ENCODE peak calls at places on chromosomes 13 and 19, in four cellular contexts. I is A549, V is K562, U is H1. X is an unnamed sample.
A peak's percentile ranks its signal among the peaks of the same experiment; 100 is the strongest.

GRCh38 chr19:8441725-8442544 is 2.8 kb upstream of the HNRNPM start:
- DNase-seq in I (no peak), V (no peak), U (peak; percentile 62), X (no peak)

GRCh38 chr13:93775507-93776108 is 549.0 kb downstream of the GPC6 start:
- DNase-seq in U (no peak), V (no peak), I (no peak), X (peak; percentile 39)

GRCh38 chr13:23440821-23441608 is 7.5 kb upstream of the SACS start:
- DNase-seq in V (no peak), U (no peak), I (peak; percentile 20), X (no peak)

GRCh38 chr19:334296-335071 is 10.1 kb downstream of the MIER2 start:
- DNase-seq in V (no peak), U (no peak), I (no peak), X (no peak)

GRCh38 chr19:48244289-48244688 is 11.4 kb downstream of the CARD8 start:
- DNase-seq in U (no peak), I (no peak), V (no peak), X (no peak)

GRCh38 chr13:76711515-76712182 is 174.6 kb downstream of the KCTD12 start:
- DNase-seq in U (no peak), V (no peak), I (peak; percentile 10), X (no peak)

GRCh38 chr19:38434549-38435051 is 1.1 kb downstream of the RYR1 start:
- DNase-seq in V (peak; percentile 71), I (no peak), U (peak; percentile 89), X (no peak)

GRCh38 chr13:28717170-28717569 is 1.6 kb downstream of the SLC46A3 start:
- DNase-seq in I (no peak), V (no peak), U (no peak), X (no peak)

GRCh38 chr19:2166741-2167738 is 3.3 kb downstream of the DOT1L start:
- DNase-seq in V (no peak), I (peak; percentile 59), U (no peak), X (peak; percentile 79)

GRCh38 chr19:3403489-3404323 is 37.3 kb downstream of the NFIC start:
- DNase-seq in U (no peak), V (no peak), I (no peak), X (peak; percentile 48)

GRCh38 chr19:52138614-52139290 is 986 bp downstream of the ZNF616 start:
- DNase-seq in I (no peak), V (peak; percentile 44), U (peak; percentile 75), X (peak; percentile 34)

GRCh38 chr13:99086149-99086868 is 108.4 kb upstream of the DOCK9 start:
- DNase-seq in I (peak; percentile 43), V (peak; percentile 80), U (peak; percentile 74), X (no peak)

GRCh38 chr13:114017028-114017630 is 43.3 kb upstream of the C13orf46 start:
- DNase-seq in I (no peak), V (no peak), U (peak; percentile 68), X (no peak)
- TF ChIP-seq PHF8 in I (no peak), V (no peak), U (no peak), X (no peak)

DNA sequence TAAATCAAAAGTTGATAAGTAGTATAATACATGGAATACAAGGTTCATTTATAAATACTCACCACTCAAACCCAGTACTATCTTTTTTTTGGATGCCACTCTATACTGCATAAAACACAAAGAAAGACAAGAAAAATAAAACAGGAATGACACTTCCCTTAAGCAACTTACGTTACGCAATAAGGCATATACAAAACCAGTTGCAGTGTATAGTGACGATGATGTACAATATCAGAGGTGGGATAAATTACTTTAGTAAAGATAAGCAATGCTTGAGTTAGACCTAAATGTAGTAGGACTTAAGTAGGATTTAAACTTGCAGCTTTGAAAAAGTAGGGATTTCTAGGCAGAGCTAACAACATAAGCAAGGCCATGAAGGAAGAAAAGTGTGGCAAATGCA is 374.9 kb downstream of the SPRY2 start:
- DNase-seq in U (no peak), V (no peak), I (no peak), X (no peak)
- TF ChIP-seq USF2 in U (no peak), V (no peak), I (no peak), X (no peak)

GRCh38 chr19:12939292-12939606 is 840 bp downstream of the CALR start:
- DNase-seq in V (no peak), U (no peak), I (no peak), X (no peak)
- TF ChIP-seq PHF8 in V (no peak), U (no peak), I (no peak), X (no peak)

DNA sequence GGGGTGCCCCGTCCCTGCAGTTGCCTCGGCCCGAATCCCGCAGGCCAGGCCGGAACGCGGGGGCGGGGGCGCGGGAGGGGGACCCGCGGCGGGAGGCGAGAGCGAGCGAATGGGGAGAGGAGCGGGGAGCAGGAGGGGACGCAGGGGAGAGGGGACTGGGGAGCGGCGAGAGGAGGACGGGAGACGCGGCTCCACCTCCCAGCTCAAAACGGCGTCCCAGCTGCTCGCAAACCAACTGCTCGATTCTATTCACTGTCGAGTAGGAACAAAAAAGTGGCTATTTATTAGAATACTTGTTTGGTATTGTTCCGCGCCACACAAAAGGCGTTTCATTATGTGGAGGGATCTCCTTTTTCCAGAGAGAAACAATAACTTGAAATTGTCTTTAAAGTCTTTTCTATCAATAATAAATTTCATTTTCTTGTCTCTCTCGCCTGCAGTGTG is 10.6 kb upstream of the SOX1 start:
- DNase-seq in U (peak; percentile 79), I (no peak), V (no peak), X (no peak)
- TF ChIP-seq USF2 in U (no peak), I (no peak), V (no peak), X (no peak)

DNA sequence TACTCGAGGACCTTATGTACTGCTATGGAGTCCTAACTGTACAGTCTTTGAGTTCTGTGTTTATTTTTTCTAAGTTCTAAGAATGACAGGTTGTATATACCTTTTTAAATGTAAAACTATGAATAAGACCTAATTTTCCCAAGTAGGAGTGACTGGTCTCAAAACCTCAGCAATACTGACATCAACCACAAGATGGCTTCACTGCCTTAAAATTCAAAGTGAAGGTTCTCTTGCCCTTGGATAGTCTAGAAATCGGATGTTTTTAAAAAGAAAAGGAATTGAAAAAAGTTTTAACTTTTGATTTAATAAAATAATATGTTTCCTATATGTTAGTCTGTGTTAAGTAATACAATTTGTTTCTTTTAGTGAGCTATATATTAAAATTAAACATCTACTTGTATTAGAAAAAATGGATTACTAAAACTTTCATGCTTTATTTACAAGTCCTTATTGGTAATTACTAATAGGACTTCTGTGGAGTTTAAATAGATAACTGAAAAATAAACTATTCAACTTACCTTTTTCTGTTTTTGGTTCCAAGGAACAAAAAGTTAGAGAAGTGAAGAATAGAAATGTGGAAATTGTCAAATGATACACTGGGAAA is 52.0 kb downstream of the TDRD3 start:
- DNase-seq in I (peak; percentile 42), U (no peak), V (peak; percentile 32), X (peak; percentile 31)
- TF ChIP-seq PHF8 in I (no peak), U (no peak), V (no peak), X (no peak)

GRCh38 chr13:110565296-110565695 is 3.8 kb upstream of the RAB20 start:
- DNase-seq in I (no peak), U (no peak), V (no peak), X (no peak)
- TF ChIP-seq USF2 in I (no peak), U (no peak), V (no peak), X (no peak)

DNA sequence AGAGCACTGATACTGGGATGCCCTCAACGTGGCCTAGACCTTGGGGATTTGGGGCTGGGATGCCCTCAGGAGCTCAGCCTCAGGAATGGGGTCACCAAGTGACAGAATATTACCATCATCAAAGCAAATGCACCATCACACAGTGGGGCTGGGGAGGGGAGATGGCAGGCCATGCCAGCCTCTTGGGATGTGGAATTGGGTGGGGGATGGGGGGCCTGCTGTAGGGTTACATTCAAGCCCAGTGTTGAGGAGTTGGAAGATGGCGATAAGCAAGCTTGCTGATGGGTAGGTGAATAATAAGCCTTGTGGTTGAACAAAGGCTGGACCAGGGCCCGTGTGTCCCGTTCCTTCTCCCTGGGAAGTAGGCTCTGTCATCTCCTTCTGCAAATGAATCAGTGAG is 69.1 kb upstream of the GPR12 start:
- DNase-seq in U (no peak), V (no peak), I (no peak), X (no peak)
- TF ChIP-seq PHF8 in U (no peak), V (no peak), I (no peak), X (no peak)

DNA sequence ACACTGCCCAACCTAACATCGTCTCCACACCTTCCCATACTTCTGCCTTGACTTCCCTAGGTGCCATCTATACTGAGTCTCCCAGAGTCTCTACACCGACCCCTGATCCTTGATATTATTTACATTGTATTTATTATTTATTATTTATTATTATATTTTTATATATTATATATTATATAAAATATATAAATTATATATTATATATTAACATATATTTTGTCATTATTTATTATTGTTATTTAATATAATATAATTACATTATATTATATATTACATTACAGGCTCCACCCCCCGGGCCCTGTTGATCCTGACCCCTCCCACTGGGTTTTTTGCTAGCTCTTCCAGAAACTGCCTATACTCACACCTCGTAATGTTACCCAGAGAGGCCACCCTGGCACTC is 18.4 kb upstream of the TOMM40 start:
- DNase-seq in U (no peak), I (no peak), V (peak; percentile 28), X (no peak)
- TF ChIP-seq USF2 in U (no peak), I (no peak), V (no peak), X (no peak)

X was measured in HepG2.